ENCODE peak calls at places on chromosomes 6 and 20, in ten cellular contexts. Y is activated CD4-positive, alpha-beta T cell treated with anti-CD3 and anti-CD28 coated beads for 48 hours; P is neural crest cell; C is fibroblast of pulmonary artery; L is astrocyte; F is NCI-H1436 treated with DMSO at 0.1 percent for 48 hours; J is GM03348; W is GM13976; B is cerebellum; K is T follicular helper cell. I is an unnamed sample.

GRCh38 chr20:48827880-48828733 is at the start of gene PREX1:
- DNase-seq in Y (peak; percentile 71), P (peak; percentile 74), C (peak; percentile 86), L (peak; percentile 64), F (no peak), J (peak; percentile 92), W (peak; percentile 96), B (peak; percentile 52), K (peak; percentile 77), I (peak; percentile 85)

GRCh38 chr20:14745830-14746229 is 408.4 kb upstream of the FLRT3 start:
- DNase-seq in Y (no peak), P (no peak), C (no peak), L (no peak), F (no peak), J (no peak), W (no peak), B (no peak), K (no peak), I (no peak)

GRCh38 chr6:138105446-138105845 is 1.8 kb downstream of the PERP start:
- DNase-seq in Y (no peak), P (no peak), C (no peak), L (no peak), F (no peak), J (no peak), W (no peak), B (no peak), K (no peak), I (peak; percentile 84)

GRCh38 chr6:39617520-39617919 is 107.7 kb downstream of the KIF6 start:
- DNase-seq in Y (no peak), P (no peak), C (no peak), L (no peak), F (no peak), J (no peak), W (no peak), B (no peak), K (no peak), I (no peak)

GRCh38 chr6:155186052-155186658 is 77.7 kb upstream of the CLDN20 start:
- DNase-seq in Y (peak; percentile 83), P (no peak), C (no peak), L (peak; percentile 11), F (no peak), J (no peak), W (peak; percentile 45), B (no peak), K (no peak), I (peak; percentile 31)

GRCh38 chr6:5398530-5398929 is 137.2 kb downstream of the FARS2 start:
- DNase-seq in Y (peak; percentile 43), P (no peak), C (peak; percentile 74), L (peak; percentile 39), F (no peak), J (peak; percentile 44), W (peak; percentile 29), B (no peak), K (no peak), I (peak; percentile 72)

GRCh38 chr6:74057326-74057725 is 361.3 kb downstream of the CD109 start:
- DNase-seq in Y (no peak), P (no peak), C (no peak), L (no peak), F (no peak), J (no peak), W (no peak), B (no peak), K (no peak), I (no peak)

GRCh38 chr6:35831257-35832007 is 26.3 kb downstream of the LHFPL5 start:
- DNase-seq in Y (no peak), P (no peak), C (no peak), L (no peak), F (no peak), J (no peak), W (no peak), B (no peak), K (no peak), I (no peak)

GRCh38 chr6:79005024-79005423 is 73.0 kb downstream of the PHIP start:
- DNase-seq in Y (no peak), P (no peak), C (no peak), L (no peak), F (no peak), J (no peak), W (no peak), B (no peak), K (no peak), I (no peak)

GRCh38 chr6:34586327-34587040 is 30.4 kb upstream of the SPDEF start:
- DNase-seq in Y (no peak), P (no peak), C (no peak), L (no peak), F (no peak), J (no peak), W (no peak), B (no peak), K (no peak), I (peak; percentile 97)

GRCh38 chr6:112049996-112050395 is 3.9 kb upstream of the CCN6 start:
- DNase-seq in Y (no peak), P (no peak), C (no peak), L (no peak), F (no peak), J (no peak), W (no peak), B (no peak), K (no peak), I (no peak)

GRCh38 chr6:109308018-109308492 is 74.2 kb downstream of the CD164 start:
- DNase-seq in Y (peak; percentile 74), P (no peak), C (peak; percentile 84), L (peak; percentile 44), F (no peak), J (peak; percentile 84), W (no peak), B (no peak), K (no peak), I (no peak)

GRCh38 chr20:32663704-32664351 is 9.9 kb downstream of the C20orf203 start:
- DNase-seq in Y (no peak), P (no peak), C (no peak), L (no peak), F (no peak), J (no peak), W (no peak), B (no peak), K (no peak), I (no peak)

GRCh38 chr6:163950159-163950558 is 535.6 kb downstream of the QKI start:
- DNase-seq in Y (no peak), P (no peak), C (peak; percentile 10), L (peak; percentile 89), F (no peak), J (no peak), W (no peak), B (no peak), K (no peak), I (no peak)

GRCh38 chr6:99416892-99417767 is 8.0 kb downstream of the PNISR start:
- DNase-seq in Y (no peak), P (no peak), C (no peak), L (no peak), F (no peak), J (no peak), W (peak; percentile 21), B (no peak), K (no peak), I (no peak)

GRCh38 chr6:15062311-15063252 is 183.3 kb upstream of the JARID2 start:
- DNase-seq in Y (no peak), P (no peak), C (peak; percentile 72), L (peak; percentile 99), F (no peak), J (peak; percentile 77), W (no peak), B (no peak), K (no peak), I (peak; percentile 83)

GRCh38 chr6:128131566-128131965 is 230.7 kb upstream of the THEMIS start:
- DNase-seq in Y (no peak), P (no peak), C (peak; percentile 37), L (peak; percentile 61), F (no peak), J (no peak), W (no peak), B (no peak), K (no peak), I (peak; percentile 56)

GRCh38 chr20:22495789-22496188 is 88.6 kb downstream of the FOXA2 start:
- DNase-seq in Y (no peak), P (no peak), C (no peak), L (no peak), F (no peak), J (no peak), W (no peak), B (no peak), K (no peak), I (no peak)

GRCh38 chr20:50295762-50296449 is 105.3 kb downstream of the CEBPB start:
- DNase-seq in Y (no peak), P (no peak), C (no peak), L (no peak), F (no peak), J (no peak), W (no peak), B (no peak), K (no peak), I (peak; percentile 86)

GRCh38 chr6:5510331-5510730 is 249.0 kb downstream of the FARS2 start:
- DNase-seq in Y (no peak), P (no peak), C (no peak), L (no peak), F (no peak), J (no peak), W (no peak), B (no peak), K (no peak), I (no peak)

GRCh38 chr20:8812818-8813217 is 256.1 kb upstream of the PLCB4 start:
- DNase-seq in Y (no peak), P (no peak), C (no peak), L (no peak), F (peak; percentile 51), J (no peak), W (no peak), B (peak; percentile 43), K (no peak), I (peak; percentile 98)

GRCh38 chr6:22904413-22904812 is 335.0 kb downstream of the HDGFL1 start:
- DNase-seq in Y (no peak), P (no peak), C (no peak), L (no peak), F (peak; percentile 13), J (no peak), W (no peak), B (no peak), K (no peak), I (no peak)

GRCh38 chr20:44516491-44516890 is 5.4 kb downstream of the SERINC3 start:
- DNase-seq in Y (no peak), P (no peak), C (no peak), L (no peak), F (no peak), J (no peak), W (no peak), B (no peak), K (no peak), I (no peak)

GRCh38 chr20:19327401-19327800 is 115.0 kb downstream of the SLC24A3 start:
- DNase-seq in Y (no peak), P (no peak), C (no peak), L (no peak), F (no peak), J (no peak), W (no peak), B (no peak), K (no peak), I (no peak)

GRCh38 chr6:4258733-4259132 is 123.4 kb upstream of the ECI2 start:
- DNase-seq in Y (no peak), P (no peak), C (no peak), L (no peak), F (no peak), J (no peak), W (no peak), B (no peak), K (no peak), I (no peak)

GRCh38 chr6:143441010-143441409 is 9.5 kb downstream of the ADAT2 start:
- DNase-seq in Y (no peak), P (no peak), C (no peak), L (no peak), F (no peak), J (no peak), W (no peak), B (no peak), K (no peak), I (no peak)

GRCh38 chr20:62922451-62922921 is 3.8 kb downstream of the DIDO1 start:
- DNase-seq in Y (peak; percentile 63), P (no peak), C (no peak), L (no peak), F (no peak), J (no peak), W (no peak), B (no peak), K (peak; percentile 37), I (no peak)

GRCh38 chr6:131950767-131951575 is at the start of gene CCN2:
- DNase-seq in Y (peak; percentile 15), P (peak; percentile 78), C (peak; percentile 100), L (peak; percentile 99), F (no peak), J (peak; percentile 92), W (peak; percentile 36), B (no peak), K (no peak), I (peak; percentile 63)